ENCODE peak calls at places on chromosomes 11 and 22, in nine cellular contexts. One of them, this sample, is unnamed.

GRCh38 chr11:69587454-69588081 is 53.4 kb upstream of the CCND1 start:
- DNase-seq in stimulated activated CD4-positive, alpha-beta T cell treated with anti-CD3 and anti-CD28 coated beads, Interleukin-2, amount 100 ng/mL, for 48 hours: no peak
- DNase-seq in ACHN: peak; percentile 4
- DNase-seq in right atrium auricular region: no peak
- DNase-seq in neural crest cell: no peak
- DNase-seq in anterior cingulate cortex: no peak
- DNase-seq in COR-L47: no peak
- DNase-seq in activated CD4-positive, CD25-positive, alpha-beta regulatory T cell treated with anti-CD3 and anti-CD28 coated beads, Interleukin-2, amount 50 U/mL, for 16 hours: no peak
- DNase-seq in GM12865: no peak
- DNase-seq in this sample: no peak

GRCh38 chr11:19502691-19503253 is 209.9 kb upstream of the NAV2 start:
- DNase-seq in stimulated activated CD4-positive, alpha-beta T cell treated with anti-CD3 and anti-CD28 coated beads, Interleukin-2, amount 100 ng/mL, for 48 hours: no peak
- DNase-seq in ACHN: no peak
- DNase-seq in right atrium auricular region: no peak
- DNase-seq in neural crest cell: no peak
- DNase-seq in anterior cingulate cortex: no peak
- DNase-seq in COR-L47: no peak
- DNase-seq in activated CD4-positive, CD25-positive, alpha-beta regulatory T cell treated with anti-CD3 and anti-CD28 coated beads, Interleukin-2, amount 50 U/mL, for 16 hours: no peak
- DNase-seq in GM12865: no peak
- DNase-seq in this sample: no peak

GRCh38 chr11:69655479-69656394 is 14.8 kb downstream of the CCND1 start:
- DNase-seq in stimulated activated CD4-positive, alpha-beta T cell treated with anti-CD3 and anti-CD28 coated beads, Interleukin-2, amount 100 ng/mL, for 48 hours: no peak
- DNase-seq in ACHN: no peak
- DNase-seq in right atrium auricular region: no peak
- DNase-seq in neural crest cell: no peak
- DNase-seq in anterior cingulate cortex: no peak
- DNase-seq in COR-L47: no peak
- DNase-seq in activated CD4-positive, CD25-positive, alpha-beta regulatory T cell treated with anti-CD3 and anti-CD28 coated beads, Interleukin-2, amount 50 U/mL, for 16 hours: no peak
- DNase-seq in GM12865: no peak
- DNase-seq in this sample: no peak

GRCh38 chr22:39833610-39834009 is 60.0 kb downstream of the ENTHD1 start:
- DNase-seq in stimulated activated CD4-positive, alpha-beta T cell treated with anti-CD3 and anti-CD28 coated beads, Interleukin-2, amount 100 ng/mL, for 48 hours: no peak
- DNase-seq in ACHN: no peak
- DNase-seq in right atrium auricular region: no peak
- DNase-seq in neural crest cell: no peak
- DNase-seq in anterior cingulate cortex: no peak
- DNase-seq in COR-L47: no peak
- DNase-seq in activated CD4-positive, CD25-positive, alpha-beta regulatory T cell treated with anti-CD3 and anti-CD28 coated beads, Interleukin-2, amount 50 U/mL, for 16 hours: no peak
- DNase-seq in GM12865: no peak
- DNase-seq in this sample: no peak

GRCh38 chr11:65316311-65316978 is 1.8 kb downstream of the CDC42EP2 start:
- DNase-seq in stimulated activated CD4-positive, alpha-beta T cell treated with anti-CD3 and anti-CD28 coated beads, Interleukin-2, amount 100 ng/mL, for 48 hours: no peak
- DNase-seq in ACHN: no peak
- DNase-seq in right atrium auricular region: peak; percentile 87
- DNase-seq in neural crest cell: no peak
- DNase-seq in anterior cingulate cortex: no peak
- DNase-seq in COR-L47: no peak
- DNase-seq in activated CD4-positive, CD25-positive, alpha-beta regulatory T cell treated with anti-CD3 and anti-CD28 coated beads, Interleukin-2, amount 50 U/mL, for 16 hours: no peak
- DNase-seq in GM12865: no peak
- DNase-seq in this sample: no peak

GRCh38 chr11:27008811-27009535 is 15.1 kb downstream of the FIBIN start:
- DNase-seq in stimulated activated CD4-positive, alpha-beta T cell treated with anti-CD3 and anti-CD28 coated beads, Interleukin-2, amount 100 ng/mL, for 48 hours: no peak
- DNase-seq in ACHN: no peak
- DNase-seq in right atrium auricular region: no peak
- DNase-seq in neural crest cell: no peak
- DNase-seq in anterior cingulate cortex: no peak
- DNase-seq in COR-L47: no peak
- DNase-seq in activated CD4-positive, CD25-positive, alpha-beta regulatory T cell treated with anti-CD3 and anti-CD28 coated beads, Interleukin-2, amount 50 U/mL, for 16 hours: no peak
- DNase-seq in GM12865: no peak
- DNase-seq in this sample: no peak

GRCh38 chr11:65224939-65225283 is 36.9 kb upstream of the POLA2 start:
- DNase-seq in stimulated activated CD4-positive, alpha-beta T cell treated with anti-CD3 and anti-CD28 coated beads, Interleukin-2, amount 100 ng/mL, for 48 hours: no peak
- DNase-seq in ACHN: peak; percentile 46
- DNase-seq in right atrium auricular region: peak; percentile 83
- DNase-seq in neural crest cell: no peak
- DNase-seq in anterior cingulate cortex: no peak
- DNase-seq in COR-L47: no peak
- DNase-seq in activated CD4-positive, CD25-positive, alpha-beta regulatory T cell treated with anti-CD3 and anti-CD28 coated beads, Interleukin-2, amount 50 U/mL, for 16 hours: no peak
- DNase-seq in GM12865: no peak
- DNase-seq in this sample: no peak

GRCh38 chr11:70891844-70892380 is 360.5 kb downstream of the SHANK2 start:
- DNase-seq in stimulated activated CD4-positive, alpha-beta T cell treated with anti-CD3 and anti-CD28 coated beads, Interleukin-2, amount 100 ng/mL, for 48 hours: no peak
- DNase-seq in ACHN: no peak
- DNase-seq in right atrium auricular region: no peak
- DNase-seq in neural crest cell: no peak
- DNase-seq in anterior cingulate cortex: no peak
- DNase-seq in COR-L47: no peak
- DNase-seq in activated CD4-positive, CD25-positive, alpha-beta regulatory T cell treated with anti-CD3 and anti-CD28 coated beads, Interleukin-2, amount 50 U/mL, for 16 hours: no peak
- DNase-seq in GM12865: no peak
- DNase-seq in this sample: no peak

GRCh38 chr11:122751298-122752070 is 86.8 kb upstream of the CRTAM start:
- DNase-seq in stimulated activated CD4-positive, alpha-beta T cell treated with anti-CD3 and anti-CD28 coated beads, Interleukin-2, amount 100 ng/mL, for 48 hours: no peak
- DNase-seq in ACHN: no peak
- DNase-seq in right atrium auricular region: no peak
- DNase-seq in neural crest cell: no peak
- DNase-seq in anterior cingulate cortex: no peak
- DNase-seq in COR-L47: peak; percentile 95
- DNase-seq in activated CD4-positive, CD25-positive, alpha-beta regulatory T cell treated with anti-CD3 and anti-CD28 coated beads, Interleukin-2, amount 50 U/mL, for 16 hours: no peak
- DNase-seq in GM12865: no peak
- DNase-seq in this sample: no peak